ENCODE peak calls at places on chromosomes 7 and 10, in eight cellular contexts. D is DMS53; Z is GM04504; J is B cell; Q is stimulated activated CD4-positive, alpha-beta T cell treated with anti-CD3 and anti-CD28 coated beads, Interleukin-12 subunit alpha, Interleukin-12 subunit beta, amount 100 ng/mL, for 4 hours; O is A172; W is amygdala; H is T-helper 9 cell. I is an unnamed sample.

GRCh38 chr10:29479081-29479917 is 155.5 kb downstream of the SVIL start:
- DNase-seq in W (no peak), D (no peak), Z (no peak), Q (no peak), O (peak), H (no peak), J (no peak), I (no peak)

GRCh38 chr10:55630491-55631056 is 730.5 kb downstream of the ZWINT start:
- DNase-seq in O (no peak), J (no peak), Z (no peak), D (peak), Q (no peak), H (no peak), W (peak), I (no peak)

GRCh38 chr10:22693371-22693784 is 21.0 kb downstream of the PIP4K2A start:
- DNase-seq in Z (peak), H (no peak), J (no peak), D (peak), Q (no peak), O (peak), W (no peak), I (no peak)

GRCh38 chr7:29146888-29147609 is 712 bp upstream of the CPVL start:
- DNase-seq in D (peak), O (peak), J (no peak), Z (no peak), H (no peak), Q (no peak), W (no peak), I (no peak)

GRCh38 chr7:52261052-52261451 is 774.4 kb upstream of the POM121L12 start:
- DNase-seq in Q (no peak), D (no peak), O (peak), J (no peak), H (no peak), W (no peak), Z (no peak), I (no peak)

GRCh38 chr10:86191686-86192085 is 174.9 kb downstream of the GRID1 start:
- DNase-seq in Q (no peak), J (no peak), H (no peak), D (no peak), Z (no peak), W (no peak), O (no peak), I (no peak)

GRCh38 chr7:155289107-155289506 is 8.6 kb upstream of the INSIG1 start:
- DNase-seq in Q (no peak), O (no peak), W (no peak), Z (no peak), H (no peak), D (no peak), J (no peak), I (no peak)

GRCh38 chr10:53508197-53508596 is 735.6 kb upstream of the MBL2 start:
- DNase-seq in H (no peak), D (no peak), W (no peak), Z (no peak), Q (no peak), J (no peak), O (no peak), I (no peak)

GRCh38 chr7:71752171-71752935 is 620.4 kb downstream of the GALNT17 start:
- DNase-seq in H (no peak), Q (peak), D (peak), Z (no peak), W (peak), J (no peak), O (no peak), I (no peak)

GRCh38 chr10:114370993-114371392 is 33.3 kb downstream of the AFAP1L2 start:
- DNase-seq in O (no peak), Q (no peak), W (no peak), J (no peak), D (no peak), H (no peak), Z (no peak), I (no peak)

GRCh38 chr10:11758527-11759236 is 16.5 kb downstream of the ECHDC3 start:
- DNase-seq in J (no peak), H (no peak), W (no peak), O (no peak), D (no peak), Z (no peak), Q (no peak), I (no peak)

GRCh38 chr10:26468691-26469090 is 30.6 kb downstream of the APBB1IP start:
- DNase-seq in J (no peak), D (no peak), H (peak), W (no peak), O (no peak), Q (no peak), Z (no peak), I (peak)

GRCh38 chr10:6583447-6583846 is 3.4 kb upstream of the PRKCQ start:
- DNase-seq in Q (peak), H (no peak), O (no peak), Z (no peak), W (no peak), J (no peak), D (no peak), I (peak)

GRCh38 chr10:6473430-6473829 is 106.6 kb downstream of the PRKCQ start:
- DNase-seq in W (no peak), H (peak), O (no peak), Q (no peak), Z (no peak), J (no peak), D (no peak), I (peak)

GRCh38 chr7:111835066-111835465 is 272.8 kb upstream of the IMMP2L start:
- DNase-seq in J (no peak), Q (no peak), Z (peak), D (no peak), H (no peak), O (peak), W (no peak), I (no peak)

I was measured in naive thymus-derived CD4-positive, alpha-beta T cell.